ENCODE peak calls at places on chromosomes 12 and 14, in ten cellular contexts. Y is ovary, D is fibroblast of lung, V is cardiac muscle cell, M is psoas muscle, E is RWPE2, O is HFFc6, H is lung, C is AG10803, Q is astrocyte of the spinal cord. A is an unnamed sample.

GRCh38 chr14:97336179-97336578 is 539.0 kb downstream of the VRK1 start:
- DNase-seq in Y (no peak), D (no peak), V (no peak), M (no peak), E (no peak), O (no peak), H (no peak), C (no peak), Q (no peak), A (no peak)

GRCh38 chr12:130014485-130014807 is 110.6 kb upstream of the TMEM132D start:
- DNase-seq in Y (no peak), D (no peak), V (no peak), M (no peak), E (no peak), O (no peak), H (no peak), C (no peak), Q (no peak), A (no peak)

GRCh38 chr14:67665886-67666285 is 8.5 kb downstream of the VTI1B start:
- DNase-seq in Y (no peak), D (peak; percentile 49), V (peak; percentile 64), M (no peak), E (no peak), O (peak; percentile 37), H (no peak), C (peak; percentile 76), Q (peak; percentile 13), A (no peak)

GRCh38 chr12:13945641-13946040 is 35.8 kb downstream of the GRIN2B start:
- DNase-seq in Y (no peak), D (no peak), V (no peak), M (no peak), E (no peak), O (no peak), H (no peak), C (no peak), Q (no peak), A (no peak)

GRCh38 chr12:59929091-59929490 is 333.3 kb downstream of the SLC16A7 start:
- DNase-seq in Y (no peak), D (peak; percentile 44), V (no peak), M (no peak), E (peak; percentile 78), O (peak; percentile 84), H (no peak), C (peak; percentile 86), Q (peak; percentile 13), A (no peak)

GRCh38 chr12:52759695-52760094 is 17.4 kb downstream of the KRT76 start:
- DNase-seq in Y (no peak), D (no peak), V (no peak), M (no peak), E (no peak), O (no peak), H (no peak), C (no peak), Q (no peak), A (no peak)

GRCh38 chr12:123427036-123427769 is 9.3 kb downstream of the RILPL2 start:
- DNase-seq in Y (no peak), D (no peak), V (no peak), M (no peak), E (no peak), O (no peak), H (no peak), C (no peak), Q (no peak), A (peak; percentile 13)

GRCh38 chr14:24289649-24290283 is 9.8 kb downstream of the DHRS1 start:
- DNase-seq in Y (no peak), D (no peak), V (no peak), M (no peak), E (no peak), O (no peak), H (no peak), C (no peak), Q (no peak), A (no peak)

GRCh38 chr14:99512571-99513182 is 31.5 kb downstream of the CCNK start:
- DNase-seq in Y (peak; percentile 30), D (no peak), V (no peak), M (no peak), E (no peak), O (no peak), H (no peak), C (no peak), Q (no peak), A (no peak)

DNA sequence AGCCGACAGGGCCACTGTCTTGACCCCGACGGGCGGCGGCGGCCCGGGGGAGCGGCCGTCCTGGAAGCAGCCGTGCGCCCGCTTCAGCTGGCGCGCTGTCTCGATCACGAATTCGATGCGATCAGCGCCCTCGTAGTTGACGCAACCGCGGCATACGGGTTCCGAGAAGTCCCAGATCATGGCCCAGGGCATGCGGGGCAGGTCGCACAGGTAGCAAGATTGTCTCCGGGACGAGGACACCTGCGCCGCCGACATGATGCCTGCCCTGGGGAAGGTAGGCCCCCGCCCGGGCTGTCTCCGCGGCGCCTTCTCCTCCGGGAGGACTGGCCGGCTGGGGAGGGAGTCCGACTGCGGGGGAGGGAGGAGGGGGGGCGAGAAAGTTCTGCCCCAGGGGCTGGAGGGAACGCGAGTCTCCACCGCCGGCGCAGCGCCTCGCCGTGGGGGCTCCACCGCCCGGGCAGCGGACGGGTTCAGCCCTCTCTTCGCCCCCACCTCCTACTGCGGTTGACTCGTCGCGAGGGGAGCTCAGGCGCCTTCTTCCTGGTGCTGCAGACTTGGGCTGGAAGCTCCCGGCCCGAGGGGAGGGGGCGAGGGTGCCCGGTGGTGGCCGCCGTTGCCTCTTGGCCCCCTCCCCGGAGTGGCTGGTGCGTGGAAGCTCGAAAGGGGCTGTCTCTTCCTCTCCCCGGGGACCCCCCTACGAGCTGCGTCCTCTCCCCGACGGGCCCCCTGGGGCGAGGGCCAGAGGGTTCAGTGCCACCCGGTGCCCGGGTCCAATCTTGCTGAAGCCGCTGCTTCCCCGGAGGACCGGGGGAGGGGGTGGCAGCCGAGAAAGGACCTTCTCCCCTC is 747 bp downstream of the IRF2BPL start:
- DNase-seq in Y (peak; percentile 88), D (peak; percentile 82), V (peak; percentile 86), M (peak; percentile 76), E (peak; percentile 85), O (peak; percentile 67), H (peak; percentile 74), C (peak; percentile 75), Q (peak; percentile 84), A (peak; percentile 54)
- TF ChIP-seq CTCF in Y (no peak), D (no peak), V (no peak), M (peak; percentile 13), E (peak; percentile 39), O (peak; percentile 57), H (no peak), C (peak; percentile 26), Q (peak; percentile 10), A (no peak)

GRCh38 chr14:33123281-33123680 is 184.6 kb downstream of the NPAS3 start:
- DNase-seq in Y (no peak), D (no peak), V (no peak), M (no peak), E (no peak), O (no peak), H (no peak), C (no peak), Q (no peak), A (no peak)
- TF ChIP-seq CTCF in Y (no peak), D (no peak), V (no peak), M (no peak), E (no peak), O (no peak), H (no peak), C (no peak), Q (no peak), A (no peak)

DNA sequence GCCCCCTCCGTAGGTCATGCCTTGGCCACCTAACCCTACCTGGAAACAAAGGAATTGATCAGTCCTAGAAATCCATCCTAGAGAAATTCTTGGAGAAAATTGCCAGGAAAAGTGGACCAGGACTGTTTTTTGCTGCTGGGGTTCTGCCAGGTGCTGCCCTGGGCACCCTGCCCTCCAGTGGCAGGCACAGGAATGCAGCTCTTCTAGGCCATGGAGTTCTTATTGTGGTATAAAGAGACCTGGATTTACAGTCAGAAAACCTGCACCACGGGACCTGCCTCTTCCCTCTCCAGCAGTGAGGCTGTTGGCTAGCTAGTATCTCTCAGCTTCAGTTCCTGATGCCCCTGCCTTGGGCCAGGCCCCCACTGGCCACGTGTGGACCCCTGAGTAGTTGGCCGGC is 59.7 kb downstream of the SLC24A4 start:
- DNase-seq in Y (no peak), D (no peak), V (no peak), M (no peak), E (no peak), O (peak; percentile 29), H (no peak), C (no peak), Q (no peak), A (no peak)
- TF ChIP-seq CTCF in Y (no peak), D (peak; percentile 23), V (peak; percentile 39), M (no peak), E (peak; percentile 50), O (peak; percentile 69), H (no peak), C (peak; percentile 43), Q (peak; percentile 27), A (no peak)

GRCh38 chr12:46442239-46442638 is 69.7 kb upstream of the SLC38A2 start:
- DNase-seq in Y (no peak), D (peak; percentile 68), V (peak; percentile 44), M (no peak), E (no peak), O (peak; percentile 63), H (no peak), C (peak; percentile 39), Q (peak; percentile 65), A (no peak)

GRCh38 chr12:46445551-46446235 is 73.1 kb upstream of the SLC38A2 start:
- DNase-seq in Y (no peak), D (no peak), V (no peak), M (no peak), E (no peak), O (no peak), H (no peak), C (no peak), Q (no peak), A (no peak)

GRCh38 chr12:46442723-46443122 is 70.2 kb upstream of the SLC38A2 start:
- DNase-seq in Y (no peak), D (peak; percentile 20), V (no peak), M (no peak), E (no peak), O (peak; percentile 41), H (no peak), C (no peak), Q (no peak), A (no peak)

GRCh38 chr12:46445093-46445492 is 72.5 kb upstream of the SLC38A2 start:
- DNase-seq in Y (no peak), D (no peak), V (no peak), M (no peak), E (no peak), O (no peak), H (no peak), C (no peak), Q (no peak), A (no peak)

DNA sequence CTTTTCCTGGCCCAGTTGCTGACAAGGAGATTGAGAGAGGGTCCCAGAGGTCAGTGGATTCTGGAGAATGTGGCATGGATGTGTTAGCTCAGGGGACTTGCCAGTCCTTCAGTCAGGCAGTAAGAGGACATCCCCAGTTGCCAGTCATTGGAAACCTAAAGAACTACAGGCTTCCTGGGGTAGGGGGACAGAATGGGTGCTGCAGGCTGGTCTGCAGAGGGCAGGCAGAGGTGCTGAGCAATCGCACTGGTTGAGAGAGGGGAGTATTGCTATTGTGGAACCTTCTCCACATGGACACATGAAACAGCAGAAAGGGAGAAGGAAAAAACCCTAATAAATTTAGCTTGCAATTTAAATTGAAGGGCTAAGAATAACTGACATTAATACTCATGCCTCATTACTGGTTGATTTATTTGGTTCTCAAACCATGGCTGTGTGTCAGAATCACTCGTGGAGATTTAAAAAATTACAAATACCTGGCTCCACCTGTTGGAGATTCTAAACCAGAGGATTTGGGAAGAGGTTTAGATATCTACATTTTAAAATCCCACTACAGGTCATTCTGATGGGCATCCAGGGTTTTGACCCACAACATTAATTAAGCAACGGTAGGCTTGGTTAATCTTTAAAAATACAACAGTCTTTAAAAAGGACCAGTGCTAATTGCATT is 71.2 kb upstream of the SLC38A2 start:
- DNase-seq in Y (no peak), D (no peak), V (no peak), M (no peak), E (no peak), O (no peak), H (no peak), C (no peak), Q (no peak), A (no peak)
- TF ChIP-seq CTCF in Y (no peak), D (no peak), V (no peak), M (no peak), E (peak; percentile 14), O (no peak), H (no peak), C (no peak), Q (no peak), A (no peak)